ENCODE peak calls at places on chromosome 13, in five cellular contexts. A is stimulated activated CD4-positive, alpha-beta T cell treated with anti-CD3 and anti-CD28 coated beads, Interleukin-1b, Interleukin-23, amount 100 ng/mL, for 1 hour; T is BJ; X is NCI-H1092; B is ecto neural progenitor cell. U is an unnamed sample.

GRCh38 chr13:42788601-42789000 is 7.2 kb downstream of the FAM216B start:
- DNase-seq in X (no peak), T (no peak), B (no peak), A (no peak), U (no peak)

GRCh38 chr13:114338959-114339358 is 24.7 kb downstream of the CHAMP1 start:
- DNase-seq in A (no peak), B (no peak), T (no peak), X (no peak), U (no peak)

GRCh38 chr13:53105881-53106280 is 77.3 kb downstream of the OLFM4 start:
- DNase-seq in B (no peak), A (no peak), T (no peak), X (no peak), U (no peak)

GRCh38 chr13:21549633-21550032 is 54.3 kb downstream of the MICU2 start:
- DNase-seq in T (no peak), A (no peak), X (no peak), B (no peak), U (no peak)

GRCh38 chr13:100958859-100959258 is 284.3 kb upstream of the TMTC4 start:
- DNase-seq in X (no peak), A (no peak), T (no peak), B (no peak), U (no peak)

GRCh38 chr13:33349996-33350826 is 64.7 kb upstream of the STARD13 start:
- DNase-seq in B (peak; percentile 59), X (no peak), A (no peak), T (no peak), U (no peak)

GRCh38 chr13:31090921-31091624 is 70.6 kb downstream of the HSPH1 start:
- DNase-seq in B (no peak), A (no peak), T (no peak), X (no peak), U (no peak)

GRCh38 chr13:37797606-37798005 is 72.0 kb downstream of the TRPC4 start:
- DNase-seq in B (no peak), A (no peak), X (no peak), T (no peak), U (no peak)

GRCh38 chr13:100128838-100129237 is 39.9 kb downstream of the PCCA start:
- DNase-seq in B (no peak), A (no peak), X (no peak), T (no peak), U (no peak)

GRCh38 chr13:71624641-71625040 is 242.4 kb downstream of the DACH1 start:
- DNase-seq in T (no peak), A (no peak), X (no peak), B (no peak), U (no peak)

GRCh38 chr13:111114362-111115050 is 604 bp upstream of the ARHGEF7 start:
- DNase-seq in A (no peak), T (no peak), B (peak; percentile 66), X (peak; percentile 59), U (no peak)

GRCh38 chr13:101730420-101731000 is 278.0 kb downstream of the ITGBL1 start:
- DNase-seq in X (no peak), A (no peak), T (no peak), B (no peak), U (no peak)

GRCh38 chr13:47146991-47147783 is 250.3 kb upstream of the HTR2A start:
- DNase-seq in A (no peak), T (no peak), X (no peak), B (no peak), U (no peak)

GRCh38 chr13:26019881-26020535 is 31.8 kb downstream of the SHISA2 start:
- DNase-seq in A (no peak), B (no peak), X (no peak), T (peak; percentile 52), U (no peak)

GRCh38 chr13:113929628-113930615 is 44.0 kb downstream of the C13orf46 start:
- DNase-seq in A (no peak), B (peak; percentile 44), X (no peak), T (no peak), U (peak; percentile 29)

GRCh38 chr13:94400874-94401273 is 78.6 kb downstream of the DCT start:
- DNase-seq in B (no peak), X (no peak), A (no peak), T (no peak), U (no peak)

GRCh38 chr13:29465741-29466293 is 129.7 kb downstream of the SLC7A1 start:
- DNase-seq in X (no peak), A (no peak), B (no peak), T (peak; percentile 19), U (peak; percentile 56)

GRCh38 chr13:113534236-113534860 is 43.8 kb upstream of the DCUN1D2 start:
- DNase-seq in X (no peak), T (no peak), A (no peak), B (no peak), U (no peak)

GRCh38 chr13:95298971-95299627 is 2.2 kb downstream of the ABCC4 start:
- DNase-seq in X (no peak), A (no peak), T (no peak), B (no peak), U (no peak)

GRCh38 chr13:35599385-35599784 is 122.9 kb upstream of the MAB21L1 start:
- DNase-seq in X (no peak), A (no peak), T (no peak), B (no peak), U (no peak)

GRCh38 chr13:59545007-59545406 is 618.7 kb downstream of the DIAPH3 start:
- DNase-seq in T (no peak), B (no peak), X (no peak), A (no peak), U (no peak)

GRCh38 chr13:43786766-43787517 is at the start of gene ENOX1:
- DNase-seq in B (peak; percentile 79), T (no peak), X (peak; percentile 77), A (no peak), U (peak; percentile 46)

GRCh38 chr13:99281811-99282263 is 23.7 kb upstream of the GPR18 start:
- DNase-seq in B (no peak), X (no peak), A (no peak), T (no peak), U (no peak)